ENCODE peak calls at places on chromosomes 11 and 22, in four cellular contexts. U is GM23338, O is upper lobe of right lung, A is uterus. G is an unnamed sample.

GRCh38 chr11:66858939-66859685 is 2.2 kb downstream of the LRFN4 start:
- DNase-seq in U (no peak), O (no peak), A (no peak), G (no peak)

GRCh38 chr22:37640591-37641250 is 1.3 kb downstream of the SH3BP1 start:
- DNase-seq in U (no peak), O (no peak), A (no peak), G (no peak)

GRCh38 chr22:19825016-19825339 is 29.7 kb downstream of the GNB1L start:
- DNase-seq in U (no peak), O (no peak), A (no peak), G (no peak)

GRCh38 chr11:15909937-15910598 is 446.3 kb downstream of the SOX6 start:
- DNase-seq in U (no peak), O (no peak), A (no peak), G (no peak)

GRCh38 chr11:68077617-68078592 is 39.1 kb downstream of the TCIRG1 start:
- DNase-seq in U (no peak), O (no peak), A (no peak), G (no peak)

GRCh38 chr11:106471273-106471672 is 393.8 kb downstream of the AASDHPPT start:
- DNase-seq in U (no peak), O (no peak), A (no peak), G (no peak)

GRCh38 chr11:3969200-3969599 is 113.7 kb downstream of the STIM1 start:
- DNase-seq in U (no peak), O (no peak), A (no peak), G (no peak)

GRCh38 chr11:56160217-56160616 is at the start of gene OR8K5:
- DNase-seq in U (no peak), O (no peak), A (no peak), G (no peak)

GRCh38 chr11:44785856-44786606 is 59.3 kb downstream of the TSPAN18 start:
- DNase-seq in U (peak), O (no peak), A (no peak), G (no peak)

GRCh38 chr22:48662476-48663150 is 1165.1 kb downstream of the BRD1 start:
- DNase-seq in U (no peak), O (no peak), A (no peak), G (no peak)

GRCh38 chr11:67452141-67452952 is at the start of gene GPR152:
- DNase-seq in U (no peak), O (peak), A (no peak), G (no peak)

GRCh38 chr22:43481528-43482309 is 69.9 kb downstream of the MPPED1 start:
- DNase-seq in U (peak), O (no peak), A (no peak), G (no peak)

GRCh38 chr22:49310354-49310753 is 517.3 kb downstream of the BRD1 start:
- DNase-seq in U (no peak), O (no peak), A (no peak), G (no peak)

GRCh38 chr11:11510939-11511338 is 110.9 kb downstream of the GALNT18 start:
- DNase-seq in U (peak), O (no peak), A (peak), G (no peak)

GRCh38 chr11:133787379-133788103 is 57.8 kb downstream of the SPATA19 start:
- DNase-seq in U (peak), O (peak), A (no peak), G (no peak)

GRCh38 chr11:60840711-60841430 is 1.0 kb upstream of the CCDC86 start:
- DNase-seq in U (no peak), O (no peak), A (peak), G (no peak)

GRCh38 chr22:23700706-23701105 is 9.9 kb downstream of the RGL4 start:
- DNase-seq in U (no peak), O (no peak), A (no peak), G (no peak)

GRCh38 chr11:63536669-63537292 is at the start of gene PLAAT4:
- DNase-seq in U (no peak), O (no peak), A (peak), G (no peak)
- TF ChIP-seq CTCF in U (no peak), O (no peak), A (no peak), G (no peak)

GRCh38 chr22:26380072-26380471 is 49.0 kb upstream of the ASPHD2 start:
- DNase-seq in U (no peak), O (no peak), A (no peak), G (no peak)
- TF ChIP-seq CTCF in U (no peak), O (no peak), A (no peak), G (no peak)

GRCh38 chr11:9732453-9732852 is 68.6 kb downstream of the SWAP70 start:
- DNase-seq in U (no peak), O (no peak), A (no peak), G (no peak)

GRCh38 chr11:9731256-9731655 is 67.4 kb downstream of the SWAP70 start:
- DNase-seq in U (no peak), O (no peak), A (no peak), G (no peak)

GRCh38 chr11:9733212-9733611 is 69.3 kb downstream of the SWAP70 start:
- DNase-seq in U (no peak), O (no peak), A (no peak), G (no peak)

GRCh38 chr11:9726313-9727022 is 62.6 kb downstream of the SWAP70 start:
- DNase-seq in U (no peak), O (no peak), A (no peak), G (no peak)

GRCh38 chr11:9728058-9728457 is 64.2 kb downstream of the SWAP70 start:
- DNase-seq in U (no peak), O (no peak), A (no peak), G (no peak)
- TF ChIP-seq CTCF in U (no peak), O (no peak), A (no peak), G (no peak)

GRCh38 chr11:118258410-118258809 is 5.7 kb downstream of the MPZL2 start:
- DNase-seq in U (peak), O (no peak), A (no peak), G (no peak)
- TF ChIP-seq CTCF in U (peak), O (peak), A (no peak), G (no peak)